ENCODE peak calls at places on chromosomes 12 and 14, in four cellular contexts. X is ACHN; R is stimulated activated CD4-positive, alpha-beta T cell treated with anti-CD3 and anti-CD28 coated beads, Interleukin-1b, Interleukin-23, amount 100 ng/mL, for 24 hours; P is NCI-H1105. V is an unnamed sample.

GRCh38 chr12:81815611-81816010 is 56.5 kb upstream of the PPFIA2 start:
- DNase-seq in X (no peak), R (no peak), P (no peak), V (no peak)

GRCh38 chr12:6821271-6821673 is 349 bp upstream of the GPR162 start:
- DNase-seq in X (peak), R (no peak), P (peak), V (no peak)

GRCh38 chr12:54201001-54201794 is 12.4 kb upstream of the SMUG1 start:
- DNase-seq in X (peak), R (peak), P (peak), V (peak)

GRCh38 chr12:53220857-53221202 is 11.2 kb downstream of the RARG start:
- DNase-seq in X (peak), R (peak), P (peak), V (peak)

GRCh38 chr12:31033146-31033545 is 40.5 kb upstream of the DDX11 start:
- DNase-seq in X (no peak), R (no peak), P (no peak), V (no peak)

GRCh38 chr12:27622436-27623185 is 73.6 kb upstream of the REP15 start:
- DNase-seq in X (no peak), R (no peak), P (no peak), V (no peak)

GRCh38 chr12:39406257-39406656 is 36.7 kb downstream of the KIF21A start:
- DNase-seq in X (peak), R (no peak), P (no peak), V (peak)

GRCh38 chr14:49881296-49882006 is 11.4 kb upstream of the ARF6 start:
- DNase-seq in X (no peak), R (no peak), P (no peak), V (no peak)

GRCh38 chr12:26123482-26123980 is 1.3 kb downstream of the BHLHE41 start:
- DNase-seq in X (no peak), R (no peak), P (no peak), V (no peak)

GRCh38 chr14:82080319-82080718 is 546.7 kb upstream of the SEL1L start:
- DNase-seq in X (no peak), R (no peak), P (peak), V (no peak)

GRCh38 chr12:118979763-118980406 is 1.5 kb upstream of the SRRM4 start:
- DNase-seq in X (peak), R (no peak), P (peak), V (peak)

GRCh38 chr14:50658203-50658602 is 9.9 kb downstream of the SAV1 start:
- DNase-seq in X (no peak), R (no peak), P (no peak), V (peak)

GRCh38 chr14:99612737-99613330 is 8.8 kb upstream of the CCDC85C start:
- DNase-seq in X (no peak), R (no peak), P (peak), V (no peak)

GRCh38 chr12:107731376-107731775 is 29.6 kb downstream of the PRDM4 start:
- DNase-seq in X (no peak), R (no peak), P (no peak), V (no peak)

GRCh38 chr14:100713720-100714119 is 13.0 kb upstream of the DLK1 start:
- DNase-seq in X (no peak), R (no peak), P (no peak), V (no peak)

GRCh38 chr12:110917467-110917866 is 2.9 kb downstream of the MYL2 start:
- DNase-seq in X (peak), R (no peak), P (no peak), V (peak)

GRCh38 chr14:35355981-35356839 is 48.3 kb downstream of the NFKBIA start:
- DNase-seq in X (no peak), R (no peak), P (no peak), V (no peak)

GRCh38 chr14:91649930-91650329 is 82.0 kb downstream of the CATSPERB start:
- DNase-seq in X (peak), R (no peak), P (no peak), V (peak)